ENCODE peak calls at places on chromosomes 16 and 17, in nine cellular contexts. D, O, W, B, P, E, N, Y and L are unnamed samples.

GRCh38 chr16:567362-568256 is 804 bp downstream of the NHLRC4 start:
- DNase-seq in D (no peak), E (no peak), P (no peak), W (no peak), Y (no peak), B (no peak), N (no peak), O (no peak), L (no peak)

GRCh38 chr16:87579691-87580090 is 22.6 kb upstream of the JPH3 start:
- DNase-seq in N (no peak), W (no peak), D (no peak), P (no peak), Y (no peak), O (no peak), B (no peak), E (no peak), L (no peak)

GRCh38 chr16:4244254-4244812 is 2.5 kb upstream of the SRL start:
- DNase-seq in Y (no peak), D (no peak), E (no peak), B (no peak), O (no peak), P (no peak), N (no peak), W (no peak), L (no peak)

GRCh38 chr17:60618854-60619253 is 18.9 kb downstream of the PPM1D start:
- DNase-seq in B (no peak), O (no peak), N (no peak), E (no peak), P (no peak), Y (no peak), D (no peak), W (no peak), L (no peak)

GRCh38 chr16:75938818-75939217 is 212.5 kb upstream of the CPHXL start:
- DNase-seq in E (no peak), Y (no peak), O (no peak), D (no peak), B (no peak), W (no peak), N (peak; percentile 43), P (no peak), L (no peak)

GRCh38 chr17:32878211-32878610 is 1.3 kb upstream of the MYO1D start:
- DNase-seq in Y (no peak), D (no peak), N (no peak), E (no peak), W (no peak), B (no peak), P (no peak), O (no peak), L (no peak)

GRCh38 chr17:71460943-71461342 is 659.9 kb upstream of the SOX9 start:
- DNase-seq in O (no peak), D (peak; percentile 62), W (peak; percentile 28), B (no peak), Y (peak; percentile 21), N (no peak), E (no peak), P (no peak), L (no peak)

GRCh38 chr17:7989781-7990655 is 12.4 kb upstream of the GUCY2D start:
- DNase-seq in D (peak; percentile 95), B (peak; percentile 49), E (peak; percentile 81), N (peak; percentile 44), P (peak; percentile 93), W (peak; percentile 63), O (peak; percentile 97), Y (peak; percentile 82), L (no peak)

GRCh38 chr16:1300664-1301476 is 8.6 kb upstream of the UBE2I start:
- DNase-seq in B (no peak), O (peak; percentile 88), E (peak; percentile 81), N (peak; percentile 55), Y (peak; percentile 58), P (peak; percentile 91), D (peak; percentile 78), W (no peak), L (no peak)

GRCh38 chr16:16167927-16168326 is 55.4 kb downstream of the ABCC6 start:
- DNase-seq in B (no peak), E (no peak), O (no peak), Y (no peak), P (no peak), D (no peak), W (no peak), N (no peak), L (no peak)

GRCh38 chr16:11736903-11737302 is 5.8 kb downstream of the TXNDC11 start:
- DNase-seq in W (no peak), Y (no peak), P (no peak), D (no peak), O (no peak), E (no peak), N (no peak), B (no peak), L (no peak)

GRCh38 chr17:58960068-58960467 is 146.6 kb downstream of the TRIM37 start:
- DNase-seq in O (peak; percentile 16), B (no peak), P (no peak), Y (peak; percentile 26), W (peak; percentile 63), E (no peak), N (peak; percentile 59), D (peak; percentile 50), L (no peak)
- TF ChIP-seq REST in O (no peak), B (no peak), P (no peak), Y (no peak), W (no peak), E (no peak), N (no peak), D (no peak), L (no peak)

DNA sequence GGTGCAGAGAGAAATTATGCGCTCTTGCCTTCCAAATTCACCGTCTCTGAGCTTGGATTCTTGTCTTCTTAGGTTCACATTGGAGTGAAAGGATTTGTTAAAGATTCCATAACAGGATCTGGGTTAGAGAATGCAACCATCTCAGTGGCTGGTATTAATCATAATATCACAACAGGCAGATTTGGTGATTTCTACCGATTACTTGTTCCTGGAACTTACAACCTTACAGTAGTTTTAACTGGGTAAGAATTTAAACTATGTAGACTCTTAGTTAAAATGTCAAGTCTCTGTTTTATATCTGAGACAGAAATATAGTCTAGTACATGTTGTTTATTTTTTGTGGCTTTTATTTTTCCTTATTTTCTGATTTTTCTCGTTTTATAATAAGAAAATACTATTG is 42.9 kb downstream of the CPD start:
- DNase-seq in O (no peak), E (no peak), D (no peak), B (no peak), P (no peak), Y (no peak), W (no peak), N (no peak), L (no peak)
- TF ChIP-seq REST in O (no peak), E (no peak), D (no peak), B (no peak), P (no peak), Y (no peak), W (no peak), N (no peak), L (no peak)

DNA sequence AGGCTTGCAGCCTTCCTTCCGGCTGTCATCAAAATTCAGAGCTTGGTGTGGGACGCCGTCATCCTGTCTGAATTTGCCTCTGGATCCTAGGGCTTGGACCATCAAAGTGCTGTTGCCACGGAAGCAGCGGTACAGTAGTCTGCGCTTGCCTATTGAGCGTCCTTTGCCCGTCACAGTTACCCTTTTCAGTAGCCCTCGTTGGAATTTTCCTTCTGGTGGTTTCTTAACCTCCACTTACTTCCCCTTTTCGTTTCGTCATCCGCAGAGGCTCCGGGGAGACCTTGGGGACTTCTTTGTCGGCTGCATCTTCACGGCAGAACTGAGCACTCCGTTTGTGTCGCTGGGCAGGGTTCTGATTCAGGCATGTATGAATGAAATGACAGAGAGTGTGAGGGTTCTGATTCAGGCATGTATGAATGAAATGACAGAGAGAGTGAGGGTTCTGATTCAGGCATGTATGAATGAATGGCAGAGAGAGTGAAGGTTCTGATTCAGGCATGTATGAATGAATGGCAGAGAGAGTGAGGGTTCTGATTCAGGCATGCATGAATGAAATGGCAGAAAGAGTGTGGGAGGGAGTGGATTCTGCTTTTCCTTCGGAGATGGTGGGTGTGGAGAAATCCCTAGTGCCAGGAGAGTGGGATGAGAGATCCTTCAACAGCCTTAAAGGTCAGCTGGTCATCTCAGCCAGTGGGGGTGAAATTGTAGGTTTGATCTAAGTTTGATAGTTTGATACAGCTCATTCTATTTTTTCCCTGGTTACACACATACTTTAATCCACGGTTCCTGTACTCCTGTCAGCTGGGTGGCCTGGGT is 8.1 kb downstream of the TLCD3A start:
- DNase-seq in D (no peak), P (no peak), B (peak; percentile 66), N (no peak), Y (peak; percentile 79), O (no peak), E (no peak), W (no peak), L (no peak)
- TF ChIP-seq REST in D (no peak), P (no peak), B (no peak), N (no peak), Y (no peak), O (no peak), E (no peak), W (no peak), L (no peak)

GRCh38 chr16:66946541-66946940 is 11.2 kb downstream of the CES2 start:
- DNase-seq in O (no peak), D (no peak), N (no peak), P (no peak), B (no peak), W (no peak), E (no peak), Y (no peak), L (no peak)

GRCh38 chr16:66946974-66947301 is 11.6 kb downstream of the CES2 start:
- DNase-seq in O (no peak), B (no peak), W (no peak), E (no peak), N (no peak), P (no peak), D (no peak), Y (no peak), L (no peak)

GRCh38 chr16:66947302-66948033 is 12.2 kb downstream of the CES2 start:
- DNase-seq in N (peak; percentile 89), B (peak; percentile 72), Y (peak; percentile 79), D (peak; percentile 94), P (peak; percentile 88), W (peak; percentile 81), O (peak; percentile 94), E (peak; percentile 83), L (peak; percentile 69)

GRCh38 chr16:66949472-66949871 is 11.6 kb upstream of the CES3 start:
- DNase-seq in E (no peak), Y (no peak), P (no peak), W (no peak), B (no peak), N (no peak), D (no peak), O (no peak), L (no peak)

DNA sequence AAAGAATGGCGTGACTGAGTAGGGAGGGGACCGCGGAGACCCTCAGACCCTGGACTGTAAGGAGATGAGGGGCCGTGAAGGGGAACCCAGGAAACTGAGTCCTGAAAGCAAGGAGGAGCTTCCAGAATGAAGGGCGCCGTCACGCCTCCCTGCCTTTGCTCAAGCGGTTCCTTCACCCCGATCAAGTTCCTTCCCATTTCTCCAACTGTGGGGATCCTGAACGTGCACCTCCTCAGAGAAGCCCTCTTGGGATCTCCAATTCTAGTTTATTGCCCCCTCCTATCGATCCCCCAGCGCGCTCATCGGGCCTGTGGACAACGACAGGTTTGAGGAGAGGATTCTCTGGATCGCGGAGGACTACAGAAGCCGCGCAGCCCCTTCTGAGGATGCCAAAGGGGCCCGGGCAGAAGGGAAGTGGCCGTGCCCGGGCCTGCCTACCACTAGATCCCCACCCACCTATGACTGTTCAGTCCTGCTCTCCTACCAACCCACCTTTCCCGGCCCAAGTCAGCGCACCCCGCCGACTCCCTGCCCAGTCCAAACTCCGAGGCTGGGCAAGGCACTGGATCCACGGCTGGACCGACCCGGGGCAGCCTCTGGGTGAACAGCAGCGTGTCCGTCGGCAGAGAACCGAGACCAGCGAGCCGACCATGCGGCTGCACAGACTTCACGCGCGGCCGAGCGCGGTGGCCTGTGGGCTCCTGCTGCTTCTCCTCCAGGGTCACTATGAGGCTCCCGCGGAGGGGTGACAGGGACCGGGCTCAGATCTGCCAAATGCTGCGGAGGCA is 12.8 kb upstream of the CES3 start:
- DNase-seq in N (no peak), P (no peak), B (no peak), W (no peak), Y (no peak), D (peak; percentile 27), E (no peak), O (no peak), L (no peak)
- TF ChIP-seq REST in N (no peak), P (no peak), B (no peak), W (no peak), Y (no peak), D (no peak), E (no peak), O (no peak), L (no peak)